ENCODE peak calls at places on chromosomes 12 and 14, in four cellular contexts. A is HEK293T, I is AG08396, L is mammary epithelial cell. X is an unnamed sample.
A peak's percentile ranks its signal among the peaks of the same experiment; 100 is the strongest.

GRCh38 chr12:2650261-2651060 is 144.3 kb upstream of the FKBP4 start:
- DNase-seq in I (no peak), A (no peak), L (no peak), X (no peak)

GRCh38 chr14:103196716-103197115 is 73.5 kb downstream of the TNFAIP2 start:
- DNase-seq in I (no peak), A (no peak), L (no peak), X (no peak)

GRCh38 chr12:31008961-31009840 is 64.5 kb upstream of the DDX11 start:
- DNase-seq in A (no peak), L (no peak), I (no peak), X (no peak)

GRCh38 chr12:25553083-25553482 is at the start of gene LMNTD1:
- DNase-seq in L (peak; percentile 60), I (peak; percentile 37), A (no peak), X (peak; percentile 16)

GRCh38 chr12:106583578-106584103 is 837 bp downstream of the RFX4 start:
- DNase-seq in L (peak; percentile 19), A (peak; percentile 54), I (peak; percentile 21), X (no peak)

GRCh38 chr14:69703047-69704046 is 63.6 kb upstream of the SRSF5 start:
- DNase-seq in L (no peak), I (no peak), A (no peak), X (no peak)

GRCh38 chr12:4881665-4882064 is 28.0 kb upstream of the KCNA1 start:
- DNase-seq in L (no peak), A (no peak), I (no peak), X (no peak)

GRCh38 chr12:85947286-85947685 is 73.2 kb downstream of the NTS start:
- DNase-seq in I (no peak), A (no peak), L (no peak), X (no peak)

GRCh38 chr14:64807588-64807987 is 72.1 kb downstream of the SPTB start:
- DNase-seq in L (no peak), A (no peak), I (no peak), X (no peak)

GRCh38 chr12:108313609-108314331 is 25.3 kb downstream of the CMKLR1 start:
- DNase-seq in A (no peak), L (no peak), I (no peak), X (no peak)

GRCh38 chr12:15534322-15534721 is 212.0 kb downstream of the PTPRO start:
- DNase-seq in L (no peak), I (no peak), A (no peak), X (no peak)